ENCODE peak calls at places on chromosomes 5 and 9, in four cellular contexts. F is right lobe of liver; O is CD4-positive, alpha-beta T cell; S is A549. G is an unnamed sample.

GRCh38 chr9:14768561-14769234 is 46.2 kb upstream of the CER1 start:
- DNase-seq in F (no peak), O (no peak), S (peak), G (no peak)

GRCh38 chr5:126847318-126848221 is 70.6 kb downstream of the LMNB1 start:
- DNase-seq in F (no peak), O (no peak), S (no peak), G (no peak)

GRCh38 chr9:132978451-132979087 is at the start of gene GFI1B:
- DNase-seq in F (no peak), O (no peak), S (no peak), G (no peak)

GRCh38 chr5:1244976-1245375 is 19.8 kb downstream of the SLC6A18 start:
- DNase-seq in F (no peak), O (no peak), S (peak), G (no peak)

GRCh38 chr9:34382879-34383278 is 6.2 kb upstream of the MYORG start:
- DNase-seq in F (no peak), O (no peak), S (no peak), G (no peak)

GRCh38 chr9:91340395-91340794 is 21.3 kb downstream of the AUH start:
- DNase-seq in F (no peak), O (no peak), S (no peak), G (no peak)

GRCh38 chr5:134437340-134438267 is 25.9 kb upstream of the CDKN2AIPNL start:
- DNase-seq in F (no peak), O (no peak), S (no peak), G (no peak)

GRCh38 chr5:180209137-180209581 is at the start of gene RASGEF1C:
- DNase-seq in F (peak), O (peak), S (peak), G (no peak)

GRCh38 chr5:168532471-168532870 is 3.4 kb downstream of the FBLL1 start:
- DNase-seq in F (no peak), O (no peak), S (no peak), G (no peak)

GRCh38 chr5:198941-199820 is 7.9 kb downstream of the LRRC14B start:
- DNase-seq in F (no peak), O (no peak), S (no peak), G (no peak)

GRCh38 chr9:137213160-137214060 is 7.9 kb downstream of the NDOR1 start:
- DNase-seq in F (no peak), O (no peak), S (no peak), G (no peak)

GRCh38 chr9:127721391-127721821 is 5.5 kb downstream of the TTC16 start:
- DNase-seq in F (no peak), O (no peak), S (peak), G (no peak)

GRCh38 chr5:89988129-89988528 is 421.4 kb downstream of the CETN3 start:
- DNase-seq in F (no peak), O (no peak), S (no peak), G (no peak)

GRCh38 chr5:89989831-89990230 is 419.7 kb downstream of the CETN3 start:
- DNase-seq in F (no peak), O (no peak), S (no peak), G (no peak)

GRCh38 chr5:89991592-89991991 is 418.0 kb downstream of the CETN3 start:
- DNase-seq in F (no peak), O (no peak), S (no peak), G (no peak)

GRCh38 chr5:89992201-89992600 is 417.4 kb downstream of the CETN3 start:
- DNase-seq in F (no peak), O (no peak), S (no peak), G (no peak)

GRCh38 chr5:89988998-89989690 is 420.4 kb downstream of the CETN3 start:
- DNase-seq in F (no peak), O (no peak), S (no peak), G (no peak)
- H3K27ac ChIP-seq in F (no peak), O (no peak), S (no peak), G (no peak)

DNA sequence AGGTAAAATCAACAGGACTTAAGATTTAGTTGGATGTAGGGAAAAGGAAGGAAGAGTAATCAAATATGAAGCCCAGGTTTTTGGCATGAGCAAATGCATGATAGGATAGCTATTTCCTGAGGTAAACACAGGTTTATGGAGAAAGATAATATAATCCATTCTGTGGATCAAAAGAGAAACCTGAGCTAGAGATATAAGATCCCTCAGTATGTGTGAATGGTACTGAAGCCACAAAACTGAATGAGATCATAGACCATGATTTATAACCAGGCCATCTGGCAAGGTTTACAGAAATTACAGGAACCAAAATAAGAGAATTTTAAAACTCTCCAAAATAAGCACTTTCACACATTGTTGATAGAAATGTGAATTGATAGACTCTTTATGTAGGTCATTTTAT is 28.7 kb upstream of the ECM2 start:
- DNase-seq in F (no peak), O (no peak), S (no peak), G (no peak)
- H3K27ac ChIP-seq in F (no peak), O (no peak), S (no peak), G (no peak)

DNA sequence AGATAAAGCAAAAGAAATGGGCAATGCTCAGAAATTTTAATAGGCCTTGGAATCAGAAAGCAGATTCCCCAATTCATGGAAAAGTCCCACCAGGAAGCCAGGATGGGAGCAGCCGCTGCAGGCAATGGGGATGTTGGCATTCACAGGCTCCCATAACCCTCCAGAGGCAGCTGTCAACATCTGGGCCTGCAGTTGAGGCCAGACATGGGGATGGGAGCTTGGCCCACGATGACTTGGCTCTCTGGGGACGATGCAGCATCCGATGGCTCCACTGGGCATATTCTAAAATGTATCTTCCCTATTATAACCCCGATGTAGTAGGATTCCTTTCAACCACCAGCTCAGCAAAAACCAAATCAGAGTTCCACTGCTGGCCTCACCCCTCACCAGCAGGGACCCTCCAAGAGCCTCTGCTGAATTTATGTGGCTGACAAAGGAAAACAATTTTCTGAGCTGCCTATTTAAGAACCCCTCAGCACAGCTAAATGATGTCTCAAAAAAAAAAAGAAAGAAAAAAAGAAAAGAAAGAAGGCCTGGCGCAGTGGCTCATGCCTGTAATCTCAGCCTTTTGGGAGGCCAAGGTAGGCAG is 7.1 kb downstream of the SPRY4 start:
- DNase-seq in F (no peak), O (no peak), S (no peak), G (no peak)
- H3K27ac ChIP-seq in F (no peak), O (no peak), S (no peak), G (no peak)

DNA sequence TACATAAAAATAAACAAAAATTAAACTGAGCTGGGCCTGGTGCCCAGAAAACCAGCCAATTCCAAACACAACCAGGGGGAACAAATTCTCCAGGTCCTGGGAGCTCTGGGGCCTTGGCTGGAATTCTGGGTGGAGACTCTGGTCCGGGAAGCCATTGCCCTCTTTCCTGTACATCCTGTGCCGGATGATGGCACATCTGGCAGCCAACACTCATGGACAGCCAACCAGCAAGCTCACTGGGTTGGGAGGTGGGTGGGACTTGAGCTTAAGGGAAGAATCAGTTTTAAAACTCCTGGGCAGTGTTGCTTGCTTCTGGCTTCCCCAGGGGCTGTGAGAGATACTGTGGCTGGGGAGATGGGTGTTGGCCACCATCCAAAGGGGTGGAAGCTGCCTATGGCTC is 56.1 kb downstream of the PCDH1 start:
- DNase-seq in F (no peak), O (no peak), S (no peak), G (peak)
- H3K27ac ChIP-seq in F (no peak), O (no peak), S (peak), G (peak)

DNA sequence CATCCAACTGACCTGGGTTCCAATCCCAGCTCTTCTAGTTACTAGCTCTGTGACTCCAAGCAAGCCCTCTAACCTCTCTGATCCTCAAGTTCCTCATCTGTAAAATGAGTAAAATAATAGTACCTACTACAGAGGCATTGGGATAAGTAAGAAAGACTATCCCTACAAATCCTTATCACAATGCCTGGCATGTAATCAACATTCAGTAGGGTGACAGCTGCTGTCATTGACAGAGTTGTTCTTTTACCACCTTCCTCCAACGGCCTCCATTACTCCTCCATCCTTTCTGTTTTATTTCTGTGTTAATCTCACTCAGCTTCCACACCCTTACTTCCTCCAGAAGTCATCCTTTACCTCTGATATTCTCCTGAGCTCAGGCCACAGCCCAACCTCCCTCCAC is 40.4 kb downstream of the FGF1 start:
- DNase-seq in F (no peak), O (no peak), S (no peak), G (no peak)
- H3K27ac ChIP-seq in F (no peak), O (no peak), S (peak), G (no peak)

GRCh38 chr5:132444841-132445639 is 45.5 kb downstream of the IRF1 start:
- DNase-seq in F (no peak), O (no peak), S (no peak), G (no peak)
- H3K27ac ChIP-seq in F (peak), O (no peak), S (no peak), G (no peak)

GRCh38 chr5:66161356-66161755 is 17.3 kb downstream of the SREK1 start:
- DNase-seq in F (no peak), O (no peak), S (no peak), G (no peak)

GRCh38 chr5:66168226-66168625 is 24.1 kb downstream of the SREK1 start:
- DNase-seq in F (no peak), O (no peak), S (no peak), G (no peak)

GRCh38 chr5:66169534-66169933 is 25.4 kb downstream of the SREK1 start:
- DNase-seq in F (no peak), O (no peak), S (no peak), G (no peak)

GRCh38 chr5:66164044-66164790 is 20.1 kb downstream of the SREK1 start:
- DNase-seq in F (no peak), O (no peak), S (no peak), G (no peak)
- H3K27ac ChIP-seq in F (no peak), O (no peak), S (no peak), G (no peak)

GRCh38 chr9:113350937-113351336 is 1.6 kb downstream of the BSPRY start:
- DNase-seq in F (no peak), O (no peak), S (no peak), G (no peak)
- H3K27ac ChIP-seq in F (no peak), O (no peak), S (no peak), G (no peak)